ENCODE peak calls at places on chromosome 9, in six cellular contexts. J, O, T, A, G and I are unnamed samples.

GRCh38 chr9:137357166-137357565 is 55.1 kb upstream of the NRARP start:
- DNase-seq in J (no peak), O (peak), T (no peak), A (no peak), G (no peak), I (no peak)

GRCh38 chr9:109904666-109905065 is 124.7 kb downstream of the PALM2AKAP2 start:
- DNase-seq in J (no peak), O (no peak), T (no peak), A (no peak), G (peak), I (no peak)

GRCh38 chr9:116939605-116940004 is 252.5 kb downstream of the TRIM32 start:
- DNase-seq in J (peak), O (no peak), T (no peak), A (no peak), G (no peak), I (peak)

GRCh38 chr9:16062542-16063240 is 509.8 kb downstream of the CCDC171 start:
- DNase-seq in J (peak), O (peak), T (no peak), A (peak), G (peak), I (peak)

GRCh38 chr9:77977210-77977611 is 54.4 kb downstream of the GNAQ start:
- DNase-seq in J (peak), O (peak), T (peak), A (peak), G (peak), I (peak)

GRCh38 chr9:104388071-104388470 is 116.0 kb upstream of the OR13F1 start:
- DNase-seq in J (no peak), O (no peak), T (no peak), A (no peak), G (no peak), I (no peak)

GRCh38 chr9:129108805-129109370 is 1.7 kb downstream of the CRAT start:
- DNase-seq in J (no peak), O (no peak), T (no peak), A (no peak), G (no peak), I (no peak)

GRCh38 chr9:136225748-136226679 is 19.6 kb downstream of the QSOX2 start:
- DNase-seq in J (peak), O (peak), T (peak), A (peak), G (peak), I (peak)

GRCh38 chr9:115891929-115892328 is 261.7 kb upstream of the PAPPA start:
- DNase-seq in J (peak), O (peak), T (no peak), A (peak), G (peak), I (peak)

GRCh38 chr9:14447103-14447502 is 133.2 kb upstream of the NFIB start:
- DNase-seq in J (no peak), O (no peak), T (no peak), A (no peak), G (no peak), I (no peak)

GRCh38 chr9:120385606-120386389 is 194.2 kb downstream of the CDK5RAP2 start:
- DNase-seq in J (no peak), O (no peak), T (no peak), A (no peak), G (no peak), I (no peak)

GRCh38 chr9:126698756-126699155 is 85.0 kb downstream of the LMX1B start:
- DNase-seq in J (no peak), O (no peak), T (no peak), A (no peak), G (no peak), I (no peak)

GRCh38 chr9:38263534-38263933 is 129.0 kb upstream of the ALDH1B1 start:
- DNase-seq in J (peak), O (peak), T (peak), A (peak), G (peak), I (peak)

GRCh38 chr9:100322954-100323536 is 29.7 kb downstream of the TEX10 start:
- DNase-seq in J (peak), O (peak), T (peak), A (peak), G (peak), I (peak)

DNA sequence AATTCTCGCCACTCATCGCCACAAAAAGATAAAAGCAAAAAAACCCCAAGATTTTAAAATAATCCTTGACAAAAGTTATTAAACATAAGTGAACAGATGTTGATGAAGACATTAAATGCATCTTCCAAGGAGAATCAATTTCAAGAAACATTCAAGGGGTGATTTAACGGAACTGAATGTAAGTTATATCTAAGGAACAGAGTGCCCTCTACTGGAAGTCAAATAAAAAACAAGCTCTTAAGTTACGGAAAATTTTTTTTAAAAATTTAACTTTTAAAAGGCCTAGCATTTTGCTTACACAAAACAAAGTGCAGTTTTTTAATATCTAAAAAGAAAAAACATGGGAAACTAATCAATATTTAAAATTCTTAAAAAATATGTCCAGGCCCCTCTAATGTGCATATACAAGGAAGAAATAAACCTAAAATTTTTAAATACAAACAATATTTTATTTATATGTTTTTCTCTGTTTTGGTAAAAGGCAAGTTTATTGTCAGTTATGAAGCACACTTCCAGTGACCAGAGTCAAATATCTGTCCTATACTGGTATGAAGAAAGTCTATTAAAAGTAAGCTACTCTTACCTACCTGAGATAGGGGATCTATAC is 28.0 kb downstream of the TEX10 start:
- DNase-seq in J (peak), O (peak), T (peak), A (no peak), G (peak), I (peak)
- TF ChIP-seq CTCF in J (peak), O (peak), T (peak), A (peak), G (peak), I (peak)

DNA sequence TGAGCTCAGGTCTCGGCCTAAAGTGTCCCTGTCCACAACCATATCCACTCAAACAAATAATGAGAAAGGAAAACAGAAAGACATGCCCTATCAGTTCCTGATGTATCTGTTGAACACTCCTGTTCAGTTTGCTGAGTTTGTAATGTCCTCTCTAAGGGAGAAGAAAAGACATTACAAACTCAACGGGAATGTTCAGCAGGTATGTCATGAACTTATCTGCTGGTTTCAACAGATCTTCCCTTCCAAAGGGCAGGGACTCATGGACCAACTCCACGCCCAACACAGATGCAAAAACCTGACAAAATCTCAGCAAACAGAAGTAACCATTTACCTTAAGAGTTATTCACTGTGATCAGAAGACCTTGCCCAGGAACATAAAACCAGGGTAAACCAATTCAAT is 23.7 kb downstream of the BICD2 start:
- DNase-seq in J (no peak), O (no peak), T (no peak), A (no peak), G (no peak), I (no peak)
- H3K4me3 ChIP-seq in J (no peak), O (no peak), T (no peak), A (no peak), G (no peak), I (no peak)

DNA sequence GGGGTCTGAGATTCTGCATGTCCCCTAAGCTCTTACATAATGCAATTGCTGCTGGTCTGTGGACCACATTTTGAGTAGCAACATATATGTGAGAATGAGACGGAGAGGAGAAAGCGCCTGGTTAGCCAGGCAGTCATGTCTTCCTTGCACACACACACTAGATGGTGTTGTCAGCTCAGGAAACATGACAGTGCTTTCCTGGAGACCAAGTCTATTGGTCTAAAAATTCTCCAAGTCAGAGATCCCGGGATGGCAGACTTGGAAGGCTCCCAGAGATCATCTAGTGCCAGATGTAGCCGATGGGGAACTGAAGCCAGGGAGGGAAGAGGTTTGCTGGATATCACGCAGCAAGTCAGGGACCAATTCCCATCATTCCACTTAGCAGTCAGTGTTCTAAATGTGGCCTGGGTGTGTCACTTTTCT is 53.4 kb downstream of the GALNT12 start:
- DNase-seq in J (peak), O (peak), T (peak), A (peak), G (peak), I (peak)
- TF ChIP-seq CTCF in J (peak), O (peak), T (peak), A (peak), G (peak), I (peak)

GRCh38 chr9:123400926-123401503 is 45.0 kb downstream of the CRB2 start:
- DNase-seq in J (no peak), O (no peak), T (no peak), A (no peak), G (peak), I (no peak)
- H3K4me3 ChIP-seq in J (no peak), O (no peak), T (no peak), A (no peak), G (no peak), I (no peak)

GRCh38 chr9:100492952-100493351 is 20.0 kb downstream of the TMEFF1 start:
- DNase-seq in J (peak), O (peak), T (no peak), A (no peak), G (peak), I (peak)
- TF ChIP-seq CTCF in J (peak), O (peak), T (peak), A (peak), G (peak), I (peak)

DNA sequence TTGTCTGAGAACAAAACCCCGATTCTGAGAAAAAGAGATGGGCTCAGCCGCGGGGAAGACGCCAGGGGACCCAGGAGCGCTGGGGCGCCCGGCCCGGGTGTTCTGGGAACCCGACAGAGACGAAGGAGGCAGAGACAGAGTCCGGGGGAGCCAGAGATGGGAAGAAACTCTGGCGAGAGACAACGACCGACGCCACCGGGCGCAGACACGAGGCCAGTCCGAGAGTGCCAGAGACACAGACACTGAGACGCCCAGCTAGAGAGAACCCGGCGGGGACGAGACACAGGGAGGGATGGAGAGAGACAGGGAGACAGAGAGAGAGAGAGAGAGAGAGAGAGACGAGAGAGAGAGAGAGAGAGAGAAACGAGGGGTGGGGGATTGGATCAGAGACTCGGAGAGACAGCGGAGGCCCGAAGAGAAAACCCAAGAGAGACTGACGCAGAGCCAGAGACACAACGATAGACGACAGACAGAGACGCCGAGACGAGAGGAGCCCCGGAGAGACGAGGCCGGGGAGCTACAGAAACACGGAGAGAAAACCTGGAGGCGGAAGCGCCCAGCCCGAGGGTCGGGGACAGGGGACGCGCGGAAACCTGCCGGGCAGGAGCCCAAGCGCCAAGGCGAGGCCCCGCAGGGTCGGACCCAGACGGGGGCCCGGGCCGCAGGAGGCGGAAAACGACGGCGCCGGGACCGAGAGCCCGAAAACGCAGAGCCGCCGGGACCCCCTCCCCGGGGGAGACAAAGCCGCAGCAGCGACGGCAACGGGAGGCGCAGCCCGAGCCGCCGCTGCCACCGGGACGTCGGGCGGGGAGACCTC is 3.3 kb downstream of the NR5A1 start:
- DNase-seq in J (no peak), O (no peak), T (no peak), A (peak), G (no peak), I (no peak)
- H3K4me3 ChIP-seq in J (no peak), O (no peak), T (peak), A (no peak), G (no peak), I (no peak)

GRCh38 chr9:124861342-124862229 is at the start of the genes ARPC5L and RPL35:
- DNase-seq in J (peak), O (peak), T (peak), A (peak), G (peak), I (peak)
- TF ChIP-seq CTCF in J (no peak), O (peak), T (peak), A (peak), G (peak), I (peak)